ENCODE peak calls at places on chromosomes 3 and 15, in eight cellular contexts. One of them, this sample, is unnamed. For H3K4me1, the result is how much of the 10 kb centered on the place peaks cover.

GRCh38 chr15:64731012-64731806 is 44.2 kb downstream of the RBPMS2 start:
- DNase-seq in Peyer's patch: peak
- DNase-seq in neural progenitor cell: peak
- DNase-seq in GM23248: peak
- DNase-seq in heart left ventricle: peak
- DNase-seq in IMR-90: peak
- DNase-seq in A549: peak
- DNase-seq in pancreas: peak
- DNase-seq in this sample: peak

GRCh38 chr15:59741274-59741906 is 52.3 kb upstream of the BNIP2 start:
- DNase-seq in Peyer's patch: no peak
- DNase-seq in neural progenitor cell: peak
- DNase-seq in GM23248: peak
- DNase-seq in heart left ventricle: no peak
- DNase-seq in IMR-90: no peak
- DNase-seq in A549: no peak
- DNase-seq in pancreas: no peak
- DNase-seq in this sample: no peak

GRCh38 chr3:85939026-85939616 is 980.3 kb downstream of the CADM2 start:
- DNase-seq in Peyer's patch: no peak
- DNase-seq in neural progenitor cell: no peak
- DNase-seq in GM23248: no peak
- DNase-seq in heart left ventricle: no peak
- DNase-seq in IMR-90: no peak
- DNase-seq in A549: no peak
- DNase-seq in pancreas: no peak
- DNase-seq in this sample: no peak

GRCh38 chr3:16059081-16059537 is 115.4 kb upstream of the GALNT15 start:
- DNase-seq in Peyer's patch: no peak
- DNase-seq in neural progenitor cell: no peak
- DNase-seq in GM23248: peak
- DNase-seq in heart left ventricle: no peak
- DNase-seq in IMR-90: peak
- DNase-seq in A549: no peak
- DNase-seq in pancreas: no peak
- DNase-seq in this sample: no peak

GRCh38 chr15:75751901-75752300 is 39.3 kb upstream of the CSPG4 start:
- DNase-seq in Peyer's patch: no peak
- DNase-seq in neural progenitor cell: no peak
- DNase-seq in GM23248: no peak
- DNase-seq in heart left ventricle: no peak
- DNase-seq in IMR-90: no peak
- DNase-seq in A549: no peak
- DNase-seq in pancreas: no peak
- DNase-seq in this sample: peak

GRCh38 chr3:19945405-19946290 is 1.2 kb upstream of the RAB5A start:
- DNase-seq in Peyer's patch: peak
- DNase-seq in neural progenitor cell: peak
- DNase-seq in GM23248: peak
- DNase-seq in heart left ventricle: peak
- DNase-seq in IMR-90: no peak
- DNase-seq in A549: no peak
- DNase-seq in pancreas: no peak
- DNase-seq in this sample: no peak

GRCh38 chr3:64278631-64279030 is 53.4 kb upstream of the PRICKLE2 start:
- DNase-seq in Peyer's patch: no peak
- DNase-seq in neural progenitor cell: peak
- DNase-seq in GM23248: no peak
- DNase-seq in heart left ventricle: no peak
- DNase-seq in IMR-90: peak
- DNase-seq in A549: no peak
- DNase-seq in pancreas: no peak
- DNase-seq in this sample: no peak

GRCh38 chr15:72230197-72231065 is 559 bp downstream of the PKM start:
- DNase-seq in Peyer's patch: peak
- DNase-seq in neural progenitor cell: peak
- DNase-seq in GM23248: peak
- DNase-seq in heart left ventricle: peak
- DNase-seq in IMR-90: peak
- DNase-seq in A549: peak
- DNase-seq in pancreas: peak
- DNase-seq in this sample: peak

GRCh38 chr3:127206154-127206553 is 13.2 kb downstream of the PRR23E start:
- DNase-seq in Peyer's patch: no peak
- DNase-seq in neural progenitor cell: no peak
- DNase-seq in GM23248: no peak
- DNase-seq in heart left ventricle: no peak
- DNase-seq in IMR-90: no peak
- DNase-seq in A549: no peak
- DNase-seq in pancreas: no peak
- DNase-seq in this sample: no peak

GRCh38 chr15:61069369-61070075 is 159.6 kb downstream of the RORA start:
- DNase-seq in Peyer's patch: no peak
- DNase-seq in neural progenitor cell: no peak
- DNase-seq in GM23248: no peak
- DNase-seq in heart left ventricle: no peak
- DNase-seq in IMR-90: peak
- DNase-seq in A549: no peak
- DNase-seq in pancreas: no peak
- DNase-seq in this sample: no peak

GRCh38 chr3:2166552-2166951 is 67.9 kb downstream of the CNTN4 start:
- DNase-seq in Peyer's patch: no peak
- DNase-seq in neural progenitor cell: peak
- DNase-seq in GM23248: no peak
- DNase-seq in heart left ventricle: no peak
- DNase-seq in IMR-90: no peak
- DNase-seq in A549: no peak
- DNase-seq in pancreas: no peak
- DNase-seq in this sample: no peak

GRCh38 chr15:75454471-75455418 is 3.3 kb upstream of the SIN3A start:
- DNase-seq in Peyer's patch: peak
- DNase-seq in neural progenitor cell: peak
- DNase-seq in GM23248: peak
- DNase-seq in heart left ventricle: peak
- DNase-seq in IMR-90: no peak
- DNase-seq in A549: peak
- DNase-seq in pancreas: peak
- DNase-seq in this sample: peak

GRCh38 chr3:41711656-41712055 is 250.2 kb downstream of the ULK4 start:
- DNase-seq in Peyer's patch: no peak
- DNase-seq in neural progenitor cell: no peak
- DNase-seq in GM23248: peak
- DNase-seq in heart left ventricle: no peak
- DNase-seq in IMR-90: peak
- DNase-seq in A549: no peak
- DNase-seq in pancreas: no peak
- DNase-seq in this sample: no peak

GRCh38 chr3:13044496-13045244 is 28.6 kb downstream of the IQSEC1 start:
- DNase-seq in Peyer's patch: no peak
- DNase-seq in neural progenitor cell: peak
- DNase-seq in GM23248: no peak
- DNase-seq in heart left ventricle: no peak
- DNase-seq in IMR-90: no peak
- DNase-seq in A549: no peak
- DNase-seq in pancreas: no peak
- DNase-seq in this sample: no peak

GRCh38 chr15:71701808-71702207 is 108.5 kb upstream of the NR2E3 start:
- DNase-seq in Peyer's patch: no peak
- DNase-seq in neural progenitor cell: no peak
- DNase-seq in GM23248: no peak
- DNase-seq in heart left ventricle: no peak
- DNase-seq in IMR-90: no peak
- DNase-seq in A549: no peak
- DNase-seq in pancreas: no peak
- DNase-seq in this sample: no peak

GRCh38 chr3:193544289-193544688 is 10.4 kb downstream of the ATP13A4 start:
- DNase-seq in Peyer's patch: no peak
- DNase-seq in neural progenitor cell: no peak
- DNase-seq in GM23248: no peak
- DNase-seq in heart left ventricle: no peak
- DNase-seq in IMR-90: no peak
- DNase-seq in A549: no peak
- DNase-seq in pancreas: no peak
- DNase-seq in this sample: no peak

GRCh38 chr3:185582871-185583270 is 3.2 kb upstream of the SENP2 start:
- DNase-seq in Peyer's patch: no peak
- DNase-seq in neural progenitor cell: no peak
- DNase-seq in GM23248: no peak
- DNase-seq in heart left ventricle: no peak
- DNase-seq in IMR-90: no peak
- DNase-seq in A549: no peak
- DNase-seq in pancreas: no peak
- DNase-seq in this sample: no peak

GRCh38 chr3:193775421-193776077 is 182.5 kb downstream of the OPA1 start:
- DNase-seq in Peyer's patch: no peak
- DNase-seq in neural progenitor cell: peak
- DNase-seq in GM23248: no peak
- DNase-seq in heart left ventricle: no peak
- DNase-seq in IMR-90: no peak
- DNase-seq in A549: no peak
- DNase-seq in pancreas: no peak
- DNase-seq in this sample: no peak

DNA sequence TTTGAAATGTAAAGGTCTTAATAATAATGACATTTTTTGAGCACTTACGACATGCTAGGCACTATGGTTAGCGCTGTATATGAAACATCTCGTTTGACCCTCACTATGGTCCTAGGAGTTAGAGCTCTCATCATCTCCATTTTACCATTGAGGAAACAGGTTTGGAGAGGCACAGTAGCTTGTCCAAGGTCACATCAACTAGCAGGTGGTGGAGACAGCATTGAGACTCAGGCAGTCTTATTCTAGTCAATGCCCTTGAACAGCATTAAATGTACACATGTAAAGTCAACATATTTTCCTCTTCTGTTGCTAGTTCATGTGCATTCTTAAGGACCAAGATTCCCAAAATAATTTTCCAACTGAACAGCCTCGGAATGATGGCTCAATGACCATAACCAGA is 4.8 kb downstream of the ARHGEF3 start:
- DNase-seq in Peyer's patch: no peak
- DNase-seq in neural progenitor cell: no peak
- DNase-seq in GM23248: no peak
- DNase-seq in heart left ventricle: no peak
- DNase-seq in IMR-90: no peak
- DNase-seq in A549: no peak
- DNase-seq in pancreas: no peak
- DNase-seq in this sample: no peak
- H3K4me1 ChIP-seq in Peyer's patch: under half
- H3K4me1 ChIP-seq in neural progenitor cell: under half
- H3K4me1 ChIP-seq in GM23248: under half
- H3K4me1 ChIP-seq in heart left ventricle: half or more
- H3K4me1 ChIP-seq in IMR-90: under half
- H3K4me1 ChIP-seq in A549: under half
- H3K4me1 ChIP-seq in pancreas: under half
- H3K4me1 ChIP-seq in this sample: half or more

DNA sequence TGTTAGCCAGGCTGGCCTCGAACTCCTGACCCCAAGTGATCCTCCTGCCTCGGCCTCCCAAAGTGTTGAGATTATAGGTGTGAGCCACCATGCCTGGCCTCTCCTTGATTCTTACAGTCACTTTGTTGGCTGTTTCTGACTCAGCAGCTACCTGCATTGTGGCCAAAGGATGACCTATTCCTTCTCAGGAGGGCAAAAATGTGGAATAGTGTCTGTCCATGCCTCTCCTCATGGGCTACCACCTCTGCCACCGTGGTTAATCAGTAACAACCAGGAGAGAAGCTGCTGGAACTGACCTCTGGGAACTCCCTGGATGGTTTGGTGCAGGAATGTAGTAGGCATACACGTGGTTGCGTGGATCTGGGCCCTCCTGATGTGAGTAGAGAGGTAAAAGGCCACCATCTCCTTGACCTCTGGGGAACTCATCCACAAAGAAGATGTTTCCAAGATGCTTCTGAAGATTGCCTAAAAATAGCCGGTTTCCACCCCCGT is 63.3 kb downstream of the FLNB start:
- DNase-seq in Peyer's patch: no peak
- DNase-seq in neural progenitor cell: no peak
- DNase-seq in GM23248: no peak
- DNase-seq in heart left ventricle: no peak
- DNase-seq in IMR-90: no peak
- DNase-seq in A549: peak
- DNase-seq in pancreas: no peak
- DNase-seq in this sample: no peak
- H3K4me1 ChIP-seq in Peyer's patch: under half
- H3K4me1 ChIP-seq in neural progenitor cell: under half
- H3K4me1 ChIP-seq in GM23248: under half
- H3K4me1 ChIP-seq in heart left ventricle: under half
- H3K4me1 ChIP-seq in IMR-90: under half
- H3K4me1 ChIP-seq in A549: half or more
- H3K4me1 ChIP-seq in pancreas: under half
- H3K4me1 ChIP-seq in this sample: under half

DNA sequence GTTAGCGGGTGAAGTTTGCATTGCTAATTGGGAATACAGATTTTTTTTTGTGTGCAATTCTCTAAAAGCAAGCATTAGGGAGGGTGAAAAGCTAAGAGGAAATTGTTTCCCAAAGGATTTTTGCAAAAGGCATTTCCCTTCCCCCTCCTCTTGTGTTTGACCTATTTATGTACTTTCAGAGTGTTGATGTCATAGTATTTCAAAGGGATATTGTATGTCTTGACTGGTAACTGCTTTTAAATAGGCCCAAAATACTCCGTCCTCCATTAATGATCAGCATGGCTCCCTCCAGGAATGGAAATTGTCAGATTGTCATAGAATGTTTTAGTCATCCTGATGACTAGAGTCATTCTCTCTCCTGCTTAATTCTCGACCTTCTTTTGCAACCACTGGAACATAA is 32.4 kb downstream of the TRIM71 start:
- DNase-seq in Peyer's patch: no peak
- DNase-seq in neural progenitor cell: no peak
- DNase-seq in GM23248: peak
- DNase-seq in heart left ventricle: no peak
- DNase-seq in IMR-90: no peak
- DNase-seq in A549: no peak
- DNase-seq in pancreas: no peak
- DNase-seq in this sample: no peak
- H3K4me1 ChIP-seq in Peyer's patch: under half
- H3K4me1 ChIP-seq in neural progenitor cell: half or more
- H3K4me1 ChIP-seq in GM23248: under half
- H3K4me1 ChIP-seq in heart left ventricle: under half
- H3K4me1 ChIP-seq in IMR-90: under half
- H3K4me1 ChIP-seq in A549: under half
- H3K4me1 ChIP-seq in pancreas: under half
- H3K4me1 ChIP-seq in this sample: under half

GRCh38 chr3:45816544-45816943 is 20.2 kb upstream of the SLC6A20 start:
- DNase-seq in Peyer's patch: no peak
- DNase-seq in neural progenitor cell: no peak
- DNase-seq in GM23248: no peak
- DNase-seq in heart left ventricle: peak
- DNase-seq in IMR-90: peak
- DNase-seq in A549: no peak
- DNase-seq in pancreas: no peak
- DNase-seq in this sample: no peak

GRCh38 chr3:45819543-45819942 is 22.4 kb downstream of the LZTFL1 start:
- DNase-seq in Peyer's patch: no peak
- DNase-seq in neural progenitor cell: no peak
- DNase-seq in GM23248: peak
- DNase-seq in heart left ventricle: no peak
- DNase-seq in IMR-90: peak
- DNase-seq in A549: no peak
- DNase-seq in pancreas: no peak
- DNase-seq in this sample: no peak

GRCh38 chr3:45817788-45818523 is 21.6 kb upstream of the SLC6A20 start:
- DNase-seq in Peyer's patch: peak
- DNase-seq in neural progenitor cell: no peak
- DNase-seq in GM23248: peak
- DNase-seq in heart left ventricle: peak
- DNase-seq in IMR-90: peak
- DNase-seq in A549: peak
- DNase-seq in pancreas: no peak
- DNase-seq in this sample: no peak

GRCh38 chr3:45814322-45814721 is 18.0 kb upstream of the SLC6A20 start:
- DNase-seq in Peyer's patch: no peak
- DNase-seq in neural progenitor cell: no peak
- DNase-seq in GM23248: no peak
- DNase-seq in heart left ventricle: no peak
- DNase-seq in IMR-90: no peak
- DNase-seq in A549: no peak
- DNase-seq in pancreas: no peak
- DNase-seq in this sample: no peak
- H3K4me1 ChIP-seq in Peyer's patch: under half
- H3K4me1 ChIP-seq in neural progenitor cell: under half
- H3K4me1 ChIP-seq in GM23248: under half
- H3K4me1 ChIP-seq in heart left ventricle: under half
- H3K4me1 ChIP-seq in IMR-90: under half
- H3K4me1 ChIP-seq in A549: under half
- H3K4me1 ChIP-seq in pancreas: under half
- H3K4me1 ChIP-seq in this sample: under half

This sample was measured in upper lobe of right lung.